ENCODE peak calls at places on chromosome X, in eight cellular contexts. P is effector memory CD4-positive, alpha-beta T cell; D is stimulated activated CD8-positive, alpha-beta memory T cell treated with anti-CD3 and anti-CD28 coated beads, Interleukin-4, amount 100 ng/mL, for 1 hour; X is NAMALWA; N is kidney glomerular epithelial cell; A is stimulated activated CD4-positive, alpha-beta T cell treated with anti-CD3 and anti-CD28 coated beads, Interleukin-15, amount 100 ng/mL, for 1 hour; F is activated T-cell treated with anti-CD3 and anti-CD28 coated beads, Interleukin-2, amount 50 U/mL, for 72 hours; G is memory B cell. U is an unnamed sample.

GRCh38 chrX:104351173-104351769 is 96.5 kb upstream of the ESX1 start:
- DNase-seq in N (peak; percentile 54), G (no peak), F (no peak), P (no peak), X (no peak), D (no peak), A (no peak), U (no peak)

GRCh38 chrX:153723351-153724251 is 586 bp downstream of the BCAP31 start:
- DNase-seq in N (no peak), A (peak; percentile 54), F (peak; percentile 66), G (peak; percentile 20), P (peak; percentile 41), D (peak; percentile 24), X (peak; percentile 73), U (peak; percentile 44)

GRCh38 chrX:69124108-69124507 is 41.1 kb downstream of the PJA1 start:
- DNase-seq in F (no peak), G (no peak), X (no peak), A (no peak), D (no peak), N (no peak), P (no peak), U (no peak)

GRCh38 chrX:154761977-154762528 is 611 bp upstream of the DKC1 start:
- DNase-seq in X (no peak), N (no peak), D (no peak), A (no peak), F (no peak), G (no peak), P (peak; percentile 10), U (no peak)

GRCh38 chrX:74248889-74249288 is 55.1 kb upstream of the ZCCHC13 start:
- DNase-seq in D (no peak), G (no peak), P (no peak), A (no peak), F (no peak), N (no peak), X (no peak), U (no peak)

GRCh38 chrX:1167466-1167865 is 45.0 kb downstream of the CRLF2 start:
- DNase-seq in G (no peak), N (no peak), A (no peak), X (peak; percentile 6), D (no peak), F (no peak), P (no peak), U (no peak)

GRCh38 chrX:149762696-149763614 is 10.9 kb upstream of the HSFX1 start:
- DNase-seq in N (no peak), P (no peak), G (no peak), F (no peak), A (no peak), D (no peak), X (no peak), U (no peak)

GRCh38 chrX:150334998-150335397 is 28.1 kb upstream of the MAMLD1 start:
- DNase-seq in D (no peak), G (no peak), X (no peak), F (no peak), P (no peak), N (no peak), A (no peak), U (no peak)

GRCh38 chrX:48083212-48083611 is 11.8 kb upstream of the ZNF630 start:
- DNase-seq in F (peak; percentile 39), P (no peak), N (peak; percentile 1), D (no peak), A (no peak), X (peak; percentile 70), G (peak; percentile 18), U (peak; percentile 70)

GRCh38 chrX:32150141-32150540 is 1061.2 kb downstream of the DMD start:
- DNase-seq in G (no peak), P (no peak), F (no peak), D (no peak), X (no peak), A (no peak), N (no peak), U (no peak)

GRCh38 chrX:38154340-38154739 is 66.3 kb downstream of the SRPX start:
- DNase-seq in G (no peak), P (no peak), F (no peak), X (no peak), D (no peak), N (no peak), A (no peak), U (no peak)

GRCh38 chrX:154046262-154046771 is 26.6 kb upstream of the IRAK1 start:
- DNase-seq in A (no peak), G (no peak), F (no peak), N (no peak), P (no peak), D (no peak), X (no peak), U (no peak)

GRCh38 chrX:132292753-132293152 is 73.5 kb upstream of the RAP2C start:
- DNase-seq in N (no peak), X (peak; percentile 64), G (peak; percentile 16), D (no peak), F (peak; percentile 16), A (no peak), P (no peak), U (peak; percentile 62)

GRCh38 chrX:40579139-40579538 is 1.6 kb upstream of the ATP6AP2 start:
- DNase-seq in G (no peak), P (no peak), X (no peak), N (no peak), F (no peak), A (no peak), D (no peak), U (no peak)